ENCODE peak calls at places on chromosomes 5 and 9, in six cellular contexts. One of them, this sample, is unnamed.

GRCh38 chr5:123786411-123786810 is 274.4 kb downstream of the CSNK1G3 start:
- DNase-seq in heart left ventricle: no peak
- DNase-seq in thyroid gland: no peak
- DNase-seq in A673: no peak
- DNase-seq in mammary epithelial cell: no peak
- DNase-seq in aorta: no peak
- DNase-seq in this sample: no peak

GRCh38 chr5:142015781-142016533 is 3.1 kb upstream of the GNPDA1 start:
- DNase-seq in heart left ventricle: no peak
- DNase-seq in thyroid gland: no peak
- DNase-seq in A673: peak; percentile 23
- DNase-seq in mammary epithelial cell: peak; percentile 66
- DNase-seq in aorta: no peak
- DNase-seq in this sample: no peak

GRCh38 chr5:62082370-62082778 is 223.6 kb upstream of the KIF2A start:
- DNase-seq in heart left ventricle: no peak
- DNase-seq in thyroid gland: no peak
- DNase-seq in A673: peak; percentile 16
- DNase-seq in mammary epithelial cell: peak; percentile 88
- DNase-seq in aorta: no peak
- DNase-seq in this sample: no peak

GRCh38 chr5:9513825-9514224 is 32.0 kb downstream of the SEMA5A start:
- DNase-seq in heart left ventricle: no peak
- DNase-seq in thyroid gland: no peak
- DNase-seq in A673: no peak
- DNase-seq in mammary epithelial cell: no peak
- DNase-seq in aorta: no peak
- DNase-seq in this sample: no peak

GRCh38 chr9:128927731-128928411 is 7.1 kb downstream of the PHYHD1 start:
- DNase-seq in heart left ventricle: no peak
- DNase-seq in thyroid gland: peak; percentile 65
- DNase-seq in A673: peak; percentile 66
- DNase-seq in mammary epithelial cell: no peak
- DNase-seq in aorta: no peak
- DNase-seq in this sample: peak; percentile 55

GRCh38 chr9:21796768-21797167 is 5.7 kb upstream of the MTAP start:
- DNase-seq in heart left ventricle: no peak
- DNase-seq in thyroid gland: no peak
- DNase-seq in A673: no peak
- DNase-seq in mammary epithelial cell: peak; percentile 57
- DNase-seq in aorta: no peak
- DNase-seq in this sample: no peak

GRCh38 chr5:57779383-57780223 is 297.0 kb upstream of the ACTBL2 start:
- DNase-seq in heart left ventricle: peak; percentile 43
- DNase-seq in thyroid gland: peak; percentile 30
- DNase-seq in A673: peak; percentile 79
- DNase-seq in mammary epithelial cell: peak; percentile 69
- DNase-seq in aorta: no peak
- DNase-seq in this sample: peak; percentile 32

GRCh38 chr9:91253488-91253887 is 108.2 kb downstream of the AUH start:
- DNase-seq in heart left ventricle: no peak
- DNase-seq in thyroid gland: no peak
- DNase-seq in A673: no peak
- DNase-seq in mammary epithelial cell: peak; percentile 9
- DNase-seq in aorta: no peak
- DNase-seq in this sample: no peak

GRCh38 chr5:111223790-111224560 is at the start of gene CAMK4:
- DNase-seq in heart left ventricle: peak; percentile 58
- DNase-seq in thyroid gland: peak; percentile 60
- DNase-seq in A673: peak; percentile 79
- DNase-seq in mammary epithelial cell: peak; percentile 81
- DNase-seq in aorta: peak; percentile 67
- DNase-seq in this sample: peak; percentile 33

GRCh38 chr9:100401042-100401441 is 25.9 kb upstream of the MSANTD3 start:
- DNase-seq in heart left ventricle: no peak
- DNase-seq in thyroid gland: no peak
- DNase-seq in A673: no peak
- DNase-seq in mammary epithelial cell: no peak
- DNase-seq in aorta: no peak
- DNase-seq in this sample: no peak

GRCh38 chr5:39207628-39208027 is 11.7 kb downstream of the FYB1 start:
- DNase-seq in heart left ventricle: no peak
- DNase-seq in thyroid gland: no peak
- DNase-seq in A673: no peak
- DNase-seq in mammary epithelial cell: no peak
- DNase-seq in aorta: no peak
- DNase-seq in this sample: no peak

GRCh38 chr5:112996830-112997374 is 20.3 kb downstream of the DCP2 start:
- DNase-seq in heart left ventricle: no peak
- DNase-seq in thyroid gland: no peak
- DNase-seq in A673: no peak
- DNase-seq in mammary epithelial cell: no peak
- DNase-seq in aorta: no peak
- DNase-seq in this sample: no peak

GRCh38 chr9:111038336-111039202 is at the start of gene LPAR1:
- DNase-seq in heart left ventricle: peak; percentile 41
- DNase-seq in thyroid gland: peak; percentile 73
- DNase-seq in A673: peak; percentile 52
- DNase-seq in mammary epithelial cell: peak; percentile 64
- DNase-seq in aorta: peak; percentile 84
- DNase-seq in this sample: peak; percentile 46

GRCh38 chr5:143352691-143353090 is 50.8 kb downstream of the NR3C1 start:
- DNase-seq in heart left ventricle: no peak
- DNase-seq in thyroid gland: no peak
- DNase-seq in A673: no peak
- DNase-seq in mammary epithelial cell: no peak
- DNase-seq in aorta: no peak
- DNase-seq in this sample: no peak

GRCh38 chr5:107306597-107306996 is 364.1 kb downstream of the EFNA5 start:
- DNase-seq in heart left ventricle: no peak
- DNase-seq in thyroid gland: no peak
- DNase-seq in A673: no peak
- DNase-seq in mammary epithelial cell: no peak
- DNase-seq in aorta: no peak
- DNase-seq in this sample: no peak

GRCh38 chr9:12426198-12426864 is 266.9 kb upstream of the TYRP1 start:
- DNase-seq in heart left ventricle: no peak
- DNase-seq in thyroid gland: no peak
- DNase-seq in A673: peak; percentile 48
- DNase-seq in mammary epithelial cell: no peak
- DNase-seq in aorta: no peak
- DNase-seq in this sample: no peak

GRCh38 chr9:97038909-97039781 is at the start of gene CTSV:
- DNase-seq in heart left ventricle: peak; percentile 80
- DNase-seq in thyroid gland: peak; percentile 94
- DNase-seq in A673: peak; percentile 94
- DNase-seq in mammary epithelial cell: peak; percentile 92
- DNase-seq in aorta: peak; percentile 88
- DNase-seq in this sample: peak; percentile 84

GRCh38 chr5:82176115-82176514 is 102.0 kb downstream of the RPS23 start:
- DNase-seq in heart left ventricle: no peak
- DNase-seq in thyroid gland: no peak
- DNase-seq in A673: no peak
- DNase-seq in mammary epithelial cell: no peak
- DNase-seq in aorta: no peak
- DNase-seq in this sample: no peak

GRCh38 chr9:89550516-89550915 is 52.6 kb upstream of the SEMA4D start:
- DNase-seq in heart left ventricle: no peak
- DNase-seq in thyroid gland: no peak
- DNase-seq in A673: no peak
- DNase-seq in mammary epithelial cell: no peak
- DNase-seq in aorta: no peak
- DNase-seq in this sample: no peak

GRCh38 chr9:93303258-93303771 is 119.4 kb downstream of the WNK2 start:
- DNase-seq in heart left ventricle: no peak
- DNase-seq in thyroid gland: no peak
- DNase-seq in A673: no peak
- DNase-seq in mammary epithelial cell: no peak
- DNase-seq in aorta: peak; percentile 17
- DNase-seq in this sample: no peak
- H3K4me1 ChIP-seq in heart left ventricle: peaks cover 7% of the 10 kb centered on the region
- H3K4me1 ChIP-seq in thyroid gland: no peaks in the 10 kb centered on the region
- H3K4me1 ChIP-seq in A673: no peaks in the 10 kb centered on the region
- H3K4me1 ChIP-seq in mammary epithelial cell: no peaks in the 10 kb centered on the region
- H3K4me1 ChIP-seq in aorta: no peaks in the 10 kb centered on the region
- H3K4me1 ChIP-seq in this sample: no peaks in the 10 kb centered on the region

GRCh38 chr5:131302506-131302905 is 38.7 kb downstream of the CDC42SE2 start:
- DNase-seq in heart left ventricle: no peak
- DNase-seq in thyroid gland: no peak
- DNase-seq in A673: no peak
- DNase-seq in mammary epithelial cell: peak; percentile 32
- DNase-seq in aorta: no peak
- DNase-seq in this sample: no peak
- H3K4me1 ChIP-seq in heart left ventricle: no peaks in the 10 kb centered on the region
- H3K4me1 ChIP-seq in thyroid gland: no peaks in the 10 kb centered on the region
- H3K4me1 ChIP-seq in A673: peaks cover 31% of the 10 kb centered on the region
- H3K4me1 ChIP-seq in mammary epithelial cell: peaks cover 24% of the 10 kb centered on the region
- H3K4me1 ChIP-seq in aorta: no peaks in the 10 kb centered on the region
- H3K4me1 ChIP-seq in this sample: no peaks in the 10 kb centered on the region

GRCh38 chr9:134318481-134318891 is 7.8 kb upstream of the RXRA start:
- DNase-seq in heart left ventricle: no peak
- DNase-seq in thyroid gland: no peak
- DNase-seq in A673: no peak
- DNase-seq in mammary epithelial cell: no peak
- DNase-seq in aorta: peak; percentile 33
- DNase-seq in this sample: no peak
- H3K4me1 ChIP-seq in heart left ventricle: peaks cover 9% of the 10 kb centered on the region
- H3K4me1 ChIP-seq in thyroid gland: peaks cover 44% of the 10 kb centered on the region
- H3K4me1 ChIP-seq in A673: peaks cover 52% of the 10 kb centered on the region
- H3K4me1 ChIP-seq in mammary epithelial cell: peaks cover 9% of the 10 kb centered on the region
- H3K4me1 ChIP-seq in aorta: no peaks in the 10 kb centered on the region
- H3K4me1 ChIP-seq in this sample: no peaks in the 10 kb centered on the region

DNA sequence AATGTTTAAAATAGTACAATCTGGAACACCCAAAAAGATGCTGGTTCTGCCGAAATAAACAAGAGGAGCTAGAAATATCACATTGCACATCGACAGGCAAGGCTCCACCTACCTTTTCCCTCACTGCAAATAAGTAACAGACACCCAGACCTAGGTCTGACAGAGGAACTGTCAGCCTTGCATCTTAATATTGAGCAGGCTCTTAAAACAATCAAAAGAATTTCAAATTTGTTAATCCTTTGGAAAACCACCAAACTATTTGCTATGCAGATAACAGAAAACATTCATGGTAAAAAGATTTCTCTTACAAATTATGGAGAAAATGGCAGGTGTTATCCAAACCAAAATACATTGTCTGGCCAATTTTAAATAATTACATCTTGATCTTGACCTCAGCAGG is 71.3 kb downstream of the FRMD3 start:
- DNase-seq in heart left ventricle: no peak
- DNase-seq in thyroid gland: no peak
- DNase-seq in A673: no peak
- DNase-seq in mammary epithelial cell: no peak
- DNase-seq in aorta: no peak
- DNase-seq in this sample: no peak
- H3K4me1 ChIP-seq in heart left ventricle: peaks cover 14% of the 10 kb centered on the region
- H3K4me1 ChIP-seq in thyroid gland: no peaks in the 10 kb centered on the region
- H3K4me1 ChIP-seq in A673: no peaks in the 10 kb centered on the region
- H3K4me1 ChIP-seq in mammary epithelial cell: no peaks in the 10 kb centered on the region
- H3K4me1 ChIP-seq in aorta: no peaks in the 10 kb centered on the region
- H3K4me1 ChIP-seq in this sample: peaks cover 13% of the 10 kb centered on the region

GRCh38 chr9:124368692-124369091 is 46.5 kb downstream of the PSMB7 start:
- DNase-seq in heart left ventricle: no peak
- DNase-seq in thyroid gland: no peak
- DNase-seq in A673: no peak
- DNase-seq in mammary epithelial cell: no peak
- DNase-seq in aorta: no peak
- DNase-seq in this sample: no peak
- H3K4me1 ChIP-seq in heart left ventricle: no peaks in the 10 kb centered on the region
- H3K4me1 ChIP-seq in thyroid gland: peaks cover 3% of the 10 kb centered on the region
- H3K4me1 ChIP-seq in A673: peaks cover 17% of the 10 kb centered on the region
- H3K4me1 ChIP-seq in mammary epithelial cell: peaks cover 35% of the 10 kb centered on the region
- H3K4me1 ChIP-seq in aorta: peaks cover 2% of the 10 kb centered on the region
- H3K4me1 ChIP-seq in this sample: peaks cover 6% of the 10 kb centered on the region

GRCh38 chr9:123357748-123358059 is 1.7 kb downstream of the CRB2 start:
- DNase-seq in heart left ventricle: no peak
- DNase-seq in thyroid gland: no peak
- DNase-seq in A673: no peak
- DNase-seq in mammary epithelial cell: no peak
- DNase-seq in aorta: no peak
- DNase-seq in this sample: no peak
- H3K4me1 ChIP-seq in heart left ventricle: no peaks in the 10 kb centered on the region
- H3K4me1 ChIP-seq in thyroid gland: peaks cover 48% of the 10 kb centered on the region
- H3K4me1 ChIP-seq in A673: peaks cover 8% of the 10 kb centered on the region
- H3K4me1 ChIP-seq in mammary epithelial cell: no peaks in the 10 kb centered on the region
- H3K4me1 ChIP-seq in aorta: no peaks in the 10 kb centered on the region
- H3K4me1 ChIP-seq in this sample: no peaks in the 10 kb centered on the region

DNA sequence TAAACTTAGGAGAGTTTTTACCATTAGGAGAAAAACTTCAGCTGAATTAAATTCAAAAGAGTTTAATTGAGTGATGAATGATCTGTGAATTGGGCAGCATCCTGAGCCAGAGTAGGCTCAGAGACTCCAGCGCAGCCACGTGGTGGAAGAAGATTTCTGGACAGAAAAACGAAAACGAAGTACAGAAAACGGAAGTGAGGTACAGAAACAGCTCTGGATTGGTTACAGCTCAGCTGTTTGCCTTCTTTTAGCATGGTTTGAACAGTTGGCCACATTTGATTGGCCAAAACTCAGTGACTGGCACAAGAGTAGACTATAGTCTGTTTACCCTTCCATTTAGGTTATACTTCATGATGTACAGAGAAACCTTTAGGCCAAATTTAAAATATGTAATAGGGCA is 69.2 kb upstream of the PLPP1 start:
- DNase-seq in heart left ventricle: no peak
- DNase-seq in thyroid gland: no peak
- DNase-seq in A673: peak; percentile 54
- DNase-seq in mammary epithelial cell: no peak
- DNase-seq in aorta: no peak
- DNase-seq in this sample: no peak
- H3K4me1 ChIP-seq in heart left ventricle: peaks cover 44% of the 10 kb centered on the region
- H3K4me1 ChIP-seq in thyroid gland: peaks cover 42% of the 10 kb centered on the region
- H3K4me1 ChIP-seq in A673: peaks cover 45% of the 10 kb centered on the region
- H3K4me1 ChIP-seq in mammary epithelial cell: peaks cover 30% of the 10 kb centered on the region
- H3K4me1 ChIP-seq in aorta: no peaks in the 10 kb centered on the region
- H3K4me1 ChIP-seq in this sample: peaks cover 14% of the 10 kb centered on the region